ENCODE peak calls at places on chromosomes 16 and 17, in five cellular contexts. B is bronchial epithelial cell, A is OCI-LY7, N is upper lobe of right lung, E is AG04450. C is an unnamed sample.

GRCh38 chr16:4110065-4110464 is 6.2 kb downstream of the ADCY9 start:
- DNase-seq in B (no peak), A (no peak), N (no peak), E (no peak), C (no peak)

GRCh38 chr17:69141802-69142472 is at the start of gene ABCA6:
- DNase-seq in B (peak), A (no peak), N (no peak), E (no peak), C (no peak)

GRCh38 chr17:32940706-32941390 is 12.9 kb downstream of the TMEM98 start:
- DNase-seq in B (no peak), A (no peak), N (no peak), E (no peak), C (no peak)

GRCh38 chr16:85136213-85136704 is 24.0 kb upstream of the CIBAR2 start:
- DNase-seq in B (no peak), A (peak), N (peak), E (no peak), C (peak)

GRCh38 chr16:68951991-68952877 is 108.9 kb downstream of the TANGO6 start:
- DNase-seq in B (peak), A (no peak), N (no peak), E (no peak), C (no peak)

GRCh38 chr16:3496386-3496785 is 1.1 kb upstream of the C16orf90 start:
- DNase-seq in B (no peak), A (no peak), N (peak), E (no peak), C (no peak)

GRCh38 chr17:27236710-27237315 is 57.1 kb upstream of the WSB1 start:
- DNase-seq in B (peak), A (peak), N (no peak), E (peak), C (peak)

GRCh38 chr17:80619535-80620235 is 75.0 kb downstream of the RPTOR start:
- DNase-seq in B (peak), A (no peak), N (no peak), E (no peak), C (no peak)

GRCh38 chr17:73973881-73974409 is 229.5 kb upstream of the RPL38 start:
- DNase-seq in B (no peak), A (no peak), N (peak), E (no peak), C (no peak)

GRCh38 chr16:71214771-71215381 is 15.6 kb downstream of the HYDIN start:
- DNase-seq in B (peak), A (no peak), N (no peak), E (no peak), C (no peak)

GRCh38 chr16:18839555-18839954 is 38.2 kb upstream of the ARL6IP1 start:
- DNase-seq in B (peak), A (no peak), N (no peak), E (no peak), C (no peak)

GRCh38 chr16:47644166-47644565 is 183.0 kb downstream of the PHKB start:
- DNase-seq in B (peak), A (no peak), N (no peak), E (peak), C (no peak)

GRCh38 chr16:89764711-89765201 is 43.4 kb downstream of the ZNF276 start:
- DNase-seq in B (no peak), A (peak), N (peak), E (no peak), C (peak)

GRCh38 chr16:88676502-88677242 is 9.6 kb downstream of the SNAI3 start:
- DNase-seq in B (no peak), A (no peak), N (no peak), E (no peak), C (no peak)

GRCh38 chr16:88680554-88681083 is 5.7 kb downstream of the SNAI3 start:
- DNase-seq in B (no peak), A (no peak), N (no peak), E (no peak), C (no peak)

GRCh38 chr16:88681084-88681680 is 5.1 kb downstream of the SNAI3 start:
- DNase-seq in B (peak), A (peak), N (no peak), E (no peak), C (peak)

GRCh38 chr16:88678224-88678979 is 7.9 kb downstream of the SNAI3 start:
- DNase-seq in B (no peak), A (no peak), N (no peak), E (no peak), C (no peak)

DNA sequence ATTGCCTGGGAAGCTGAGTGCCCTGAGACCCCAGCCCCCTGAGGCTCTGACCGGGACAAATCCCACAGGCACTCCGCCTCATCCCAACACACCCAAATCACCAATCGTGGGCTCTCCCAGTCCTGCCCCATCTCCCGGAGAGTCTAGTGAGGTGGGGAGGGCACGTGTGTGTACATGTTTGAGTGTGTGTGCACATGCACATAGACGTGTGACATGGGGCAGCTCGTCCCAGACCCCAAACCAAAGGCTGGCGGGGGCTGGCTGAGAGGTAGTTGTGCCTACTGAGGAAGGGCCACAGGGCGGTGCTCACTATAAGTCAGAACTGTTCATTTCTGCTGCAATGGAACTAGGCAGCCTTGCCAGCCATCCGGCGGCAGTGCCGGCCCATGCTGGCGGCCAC is 8.6 kb downstream of the SNAI3 start:
- DNase-seq in B (no peak), A (no peak), N (no peak), E (no peak), C (no peak)
- TF ChIP-seq CTCF in B (no peak), A (no peak), N (no peak), E (no peak), C (no peak)

DNA sequence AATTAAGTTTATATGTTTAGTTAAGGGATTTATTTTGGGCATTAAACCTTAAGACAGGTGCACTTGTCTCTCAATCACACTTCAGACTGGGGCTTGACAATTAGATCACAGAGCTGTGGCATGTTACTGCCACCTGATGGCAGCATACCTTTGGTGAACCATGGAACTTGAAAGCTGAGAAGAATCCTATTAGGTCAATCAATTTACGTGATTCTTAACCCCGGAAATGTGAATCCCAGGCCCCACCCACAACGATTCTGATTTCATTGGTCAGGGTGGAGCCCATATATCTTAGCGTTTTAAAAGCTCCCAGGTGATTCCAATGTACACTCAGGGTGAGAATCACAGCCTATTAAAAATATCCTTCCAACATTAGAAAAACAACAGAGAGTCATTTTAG is 91.0 kb downstream of the GSG1L start:
- DNase-seq in B (peak), A (peak), N (peak), E (no peak), C (peak)
- TF ChIP-seq CTCF in B (peak), A (peak), N (peak), E (peak), C (peak)

GRCh38 chr17:75261336-75262111 is at the start of the genes GGA3 and MRPS7:
- DNase-seq in B (peak), A (peak), N (peak), E (peak), C (peak)
- TF ChIP-seq CTCF in B (no peak), A (no peak), N (no peak), E (no peak), C (no peak)

GRCh38 chr16:49995720-49996119 is 29.3 kb upstream of the CNEP1R1 start:
- DNase-seq in B (no peak), A (no peak), N (no peak), E (no peak), C (no peak)
- TF ChIP-seq CTCF in B (no peak), A (no peak), N (no peak), E (no peak), C (no peak)